ENCODE peak calls at places on chromosomes 13 and 19, in five cellular contexts. L is mucosa of descending colon, C is ELR, I is iPS-NIHi11, F is memory B cell. V is an unnamed sample.

GRCh38 chr19:53795019-53795418 is 29.1 kb downstream of the NLRP12 start:
- DNase-seq in L (no peak), C (no peak), I (no peak), F (no peak), V (no peak)

GRCh38 chr13:91054902-91055301 is 292.6 kb upstream of the MIR17HG start:
- DNase-seq in L (no peak), C (no peak), I (no peak), F (no peak), V (no peak)

GRCh38 chr13:23433171-23434153 is at the start of gene SACS:
- DNase-seq in L (no peak), C (peak), I (peak), F (no peak), V (peak)

GRCh38 chr19:7736148-7736547 is 4.2 kb upstream of the CLEC4G start:
- DNase-seq in L (no peak), C (no peak), I (no peak), F (no peak), V (no peak)

GRCh38 chr13:82827704-82828103 is 1054.6 kb downstream of the SLITRK1 start:
- DNase-seq in L (no peak), C (no peak), I (no peak), F (no peak), V (no peak)

GRCh38 chr19:43624933-43625332 is 5.5 kb upstream of the ZNF428 start:
- DNase-seq in L (peak), C (no peak), I (peak), F (peak), V (no peak)

GRCh38 chr19:18135712-18136584 is 17.0 kb upstream of the PIK3R2 start:
- DNase-seq in L (peak), C (no peak), I (no peak), F (no peak), V (no peak)

GRCh38 chr13:78022164-78022877 is 103.7 kb upstream of the EDNRB start:
- DNase-seq in L (peak), C (peak), I (no peak), F (peak), V (peak)

GRCh38 chr19:14248578-14249011 is 42.6 kb upstream of the ADGRL1 start:
- DNase-seq in L (peak), C (peak), I (peak), F (peak), V (peak)

GRCh38 chr13:30126903-30127428 is 180.4 kb downstream of the KATNAL1 start:
- DNase-seq in L (no peak), C (no peak), I (no peak), F (no peak), V (no peak)

V was measured in Daoy.